ENCODE peak calls at places on chromosomes 12 and 14, in nine cellular contexts. One of them, this sample, is unnamed.

GRCh38 chr12:4918950-4919660 is 9.4 kb downstream of the KCNA1 start:
- DNase-seq in uterus: no peak
- DNase-seq in HT1080: peak
- DNase-seq in smooth muscle cell of the brain vasculature: no peak
- DNase-seq in Panc1: no peak
- DNase-seq in T follicular helper cell: no peak
- DNase-seq in left cardiac atrium: no peak
- DNase-seq in astrocyte: peak
- DNase-seq in stimulated activated CD4-positive, alpha-beta T cell treated with anti-CD3 and anti-CD28 coated beads, Interleukin-1b, Interleukin-23, amount 100 ng/mL, for 1 hour: no peak
- DNase-seq in this sample: no peak

GRCh38 chr14:100738269-100738691 is 11.6 kb downstream of the DLK1 start:
- DNase-seq in stimulated activated CD4-positive, alpha-beta T cell treated with anti-CD3 and anti-CD28 coated beads, Interleukin-1b, Interleukin-23, amount 100 ng/mL, for 1 hour: no peak
- DNase-seq in T follicular helper cell: no peak
- DNase-seq in HT1080: no peak
- DNase-seq in astrocyte: no peak
- DNase-seq in smooth muscle cell of the brain vasculature: no peak
- DNase-seq in left cardiac atrium: peak
- DNase-seq in Panc1: no peak
- DNase-seq in uterus: peak
- DNase-seq in this sample: no peak

GRCh38 chr14:89720076-89720687 is 234.3 kb downstream of the EFCAB11 start:
- DNase-seq in Panc1: no peak
- DNase-seq in T follicular helper cell: no peak
- DNase-seq in stimulated activated CD4-positive, alpha-beta T cell treated with anti-CD3 and anti-CD28 coated beads, Interleukin-1b, Interleukin-23, amount 100 ng/mL, for 1 hour: no peak
- DNase-seq in smooth muscle cell of the brain vasculature: no peak
- DNase-seq in HT1080: no peak
- DNase-seq in astrocyte: no peak
- DNase-seq in uterus: no peak
- DNase-seq in left cardiac atrium: no peak
- DNase-seq in this sample: no peak

GRCh38 chr12:71581206-71581605 is 82.4 kb downstream of the ZFC3H1 start:
- DNase-seq in left cardiac atrium: no peak
- DNase-seq in Panc1: no peak
- DNase-seq in uterus: no peak
- DNase-seq in astrocyte: peak
- DNase-seq in HT1080: no peak
- DNase-seq in smooth muscle cell of the brain vasculature: no peak
- DNase-seq in stimulated activated CD4-positive, alpha-beta T cell treated with anti-CD3 and anti-CD28 coated beads, Interleukin-1b, Interleukin-23, amount 100 ng/mL, for 1 hour: no peak
- DNase-seq in T follicular helper cell: no peak
- DNase-seq in this sample: no peak

GRCh38 chr12:94304566-94305061 is 155.1 kb downstream of the CEP83 start:
- DNase-seq in stimulated activated CD4-positive, alpha-beta T cell treated with anti-CD3 and anti-CD28 coated beads, Interleukin-1b, Interleukin-23, amount 100 ng/mL, for 1 hour: no peak
- DNase-seq in uterus: no peak
- DNase-seq in HT1080: no peak
- DNase-seq in Panc1: no peak
- DNase-seq in left cardiac atrium: no peak
- DNase-seq in T follicular helper cell: no peak
- DNase-seq in smooth muscle cell of the brain vasculature: no peak
- DNase-seq in astrocyte: peak
- DNase-seq in this sample: no peak

GRCh38 chr12:131035268-131035681 is 81.6 kb downstream of the ADGRD1 start:
- DNase-seq in uterus: no peak
- DNase-seq in Panc1: no peak
- DNase-seq in left cardiac atrium: no peak
- DNase-seq in astrocyte: no peak
- DNase-seq in smooth muscle cell of the brain vasculature: no peak
- DNase-seq in T follicular helper cell: no peak
- DNase-seq in stimulated activated CD4-positive, alpha-beta T cell treated with anti-CD3 and anti-CD28 coated beads, Interleukin-1b, Interleukin-23, amount 100 ng/mL, for 1 hour: no peak
- DNase-seq in HT1080: no peak
- DNase-seq in this sample: no peak

GRCh38 chr14:86141966-86142365 is 612.0 kb downstream of the FLRT2 start:
- DNase-seq in HT1080: no peak
- DNase-seq in left cardiac atrium: no peak
- DNase-seq in stimulated activated CD4-positive, alpha-beta T cell treated with anti-CD3 and anti-CD28 coated beads, Interleukin-1b, Interleukin-23, amount 100 ng/mL, for 1 hour: no peak
- DNase-seq in smooth muscle cell of the brain vasculature: no peak
- DNase-seq in Panc1: no peak
- DNase-seq in astrocyte: no peak
- DNase-seq in uterus: no peak
- DNase-seq in T follicular helper cell: no peak
- DNase-seq in this sample: no peak

GRCh38 chr12:5588231-5588995 is 156.5 kb downstream of the NTF3 start:
- DNase-seq in left cardiac atrium: no peak
- DNase-seq in uterus: no peak
- DNase-seq in Panc1: no peak
- DNase-seq in astrocyte: no peak
- DNase-seq in HT1080: peak
- DNase-seq in stimulated activated CD4-positive, alpha-beta T cell treated with anti-CD3 and anti-CD28 coated beads, Interleukin-1b, Interleukin-23, amount 100 ng/mL, for 1 hour: no peak
- DNase-seq in T follicular helper cell: no peak
- DNase-seq in smooth muscle cell of the brain vasculature: no peak
- DNase-seq in this sample: no peak

GRCh38 chr14:50061664-50062437 is 54.5 kb downstream of the VCPKMT start:
- DNase-seq in left cardiac atrium: no peak
- DNase-seq in Panc1: no peak
- DNase-seq in smooth muscle cell of the brain vasculature: no peak
- DNase-seq in uterus: peak
- DNase-seq in T follicular helper cell: peak
- DNase-seq in astrocyte: peak
- DNase-seq in stimulated activated CD4-positive, alpha-beta T cell treated with anti-CD3 and anti-CD28 coated beads, Interleukin-1b, Interleukin-23, amount 100 ng/mL, for 1 hour: no peak
- DNase-seq in HT1080: peak
- DNase-seq in this sample: no peak

GRCh38 chr12:57893460-57894353 is 47.2 kb upstream of the CTDSP2 start:
- DNase-seq in smooth muscle cell of the brain vasculature: peak
- DNase-seq in astrocyte: peak
- DNase-seq in HT1080: peak
- DNase-seq in T follicular helper cell: no peak
- DNase-seq in uterus: peak
- DNase-seq in left cardiac atrium: peak
- DNase-seq in stimulated activated CD4-positive, alpha-beta T cell treated with anti-CD3 and anti-CD28 coated beads, Interleukin-1b, Interleukin-23, amount 100 ng/mL, for 1 hour: no peak
- DNase-seq in Panc1: no peak
- DNase-seq in this sample: no peak

GRCh38 chr12:109523071-109523470 is 45.6 kb downstream of the UBE3B start:
- DNase-seq in stimulated activated CD4-positive, alpha-beta T cell treated with anti-CD3 and anti-CD28 coated beads, Interleukin-1b, Interleukin-23, amount 100 ng/mL, for 1 hour: no peak
- DNase-seq in astrocyte: no peak
- DNase-seq in HT1080: no peak
- DNase-seq in smooth muscle cell of the brain vasculature: no peak
- DNase-seq in T follicular helper cell: no peak
- DNase-seq in uterus: no peak
- DNase-seq in Panc1: no peak
- DNase-seq in left cardiac atrium: peak
- DNase-seq in this sample: no peak

GRCh38 chr12:124760548-124760947 is 103.1 kb downstream of the SCARB1 start:
- DNase-seq in Panc1: no peak
- DNase-seq in left cardiac atrium: no peak
- DNase-seq in astrocyte: no peak
- DNase-seq in stimulated activated CD4-positive, alpha-beta T cell treated with anti-CD3 and anti-CD28 coated beads, Interleukin-1b, Interleukin-23, amount 100 ng/mL, for 1 hour: no peak
- DNase-seq in smooth muscle cell of the brain vasculature: no peak
- DNase-seq in uterus: no peak
- DNase-seq in HT1080: no peak
- DNase-seq in T follicular helper cell: no peak
- DNase-seq in this sample: no peak

GRCh38 chr12:87796961-87797516 is 232.2 kb downstream of the C12orf50 start:
- DNase-seq in uterus: no peak
- DNase-seq in astrocyte: no peak
- DNase-seq in T follicular helper cell: no peak
- DNase-seq in Panc1: no peak
- DNase-seq in smooth muscle cell of the brain vasculature: no peak
- DNase-seq in HT1080: no peak
- DNase-seq in left cardiac atrium: no peak
- DNase-seq in stimulated activated CD4-positive, alpha-beta T cell treated with anti-CD3 and anti-CD28 coated beads, Interleukin-1b, Interleukin-23, amount 100 ng/mL, for 1 hour: no peak
- DNase-seq in this sample: no peak

GRCh38 chr12:108712164-108712924 is 19.0 kb downstream of the CORO1C start:
- DNase-seq in astrocyte: no peak
- DNase-seq in left cardiac atrium: no peak
- DNase-seq in HT1080: no peak
- DNase-seq in Panc1: no peak
- DNase-seq in uterus: no peak
- DNase-seq in stimulated activated CD4-positive, alpha-beta T cell treated with anti-CD3 and anti-CD28 coated beads, Interleukin-1b, Interleukin-23, amount 100 ng/mL, for 1 hour: no peak
- DNase-seq in smooth muscle cell of the brain vasculature: no peak
- DNase-seq in T follicular helper cell: no peak
- DNase-seq in this sample: no peak

GRCh38 chr14:93346926-93347721 is at the start of gene COX8C:
- DNase-seq in T follicular helper cell: no peak
- DNase-seq in Panc1: no peak
- DNase-seq in uterus: no peak
- DNase-seq in astrocyte: no peak
- DNase-seq in smooth muscle cell of the brain vasculature: no peak
- DNase-seq in stimulated activated CD4-positive, alpha-beta T cell treated with anti-CD3 and anti-CD28 coated beads, Interleukin-1b, Interleukin-23, amount 100 ng/mL, for 1 hour: no peak
- DNase-seq in left cardiac atrium: no peak
- DNase-seq in HT1080: no peak
- DNase-seq in this sample: no peak

GRCh38 chr12:110244372-110244771 is 36.7 kb upstream of the ATP2A2 start:
- DNase-seq in HT1080: no peak
- DNase-seq in smooth muscle cell of the brain vasculature: no peak
- DNase-seq in T follicular helper cell: no peak
- DNase-seq in stimulated activated CD4-positive, alpha-beta T cell treated with anti-CD3 and anti-CD28 coated beads, Interleukin-1b, Interleukin-23, amount 100 ng/mL, for 1 hour: no peak
- DNase-seq in left cardiac atrium: no peak
- DNase-seq in uterus: no peak
- DNase-seq in Panc1: no peak
- DNase-seq in astrocyte: no peak
- DNase-seq in this sample: no peak

GRCh38 chr12:57591567-57592325 is 754 bp downstream of the PIP4K2C start:
- DNase-seq in left cardiac atrium: no peak
- DNase-seq in smooth muscle cell of the brain vasculature: no peak
- DNase-seq in HT1080: no peak
- DNase-seq in Panc1: no peak
- DNase-seq in stimulated activated CD4-positive, alpha-beta T cell treated with anti-CD3 and anti-CD28 coated beads, Interleukin-1b, Interleukin-23, amount 100 ng/mL, for 1 hour: no peak
- DNase-seq in T follicular helper cell: no peak
- DNase-seq in uterus: no peak
- DNase-seq in astrocyte: peak
- DNase-seq in this sample: no peak

GRCh38 chr14:81132492-81132891 is 88.3 kb downstream of the GTF2A1 start:
- DNase-seq in stimulated activated CD4-positive, alpha-beta T cell treated with anti-CD3 and anti-CD28 coated beads, Interleukin-1b, Interleukin-23, amount 100 ng/mL, for 1 hour: no peak
- DNase-seq in Panc1: no peak
- DNase-seq in HT1080: no peak
- DNase-seq in left cardiac atrium: no peak
- DNase-seq in astrocyte: no peak
- DNase-seq in T follicular helper cell: no peak
- DNase-seq in uterus: no peak
- DNase-seq in smooth muscle cell of the brain vasculature: no peak
- DNase-seq in this sample: no peak

GRCh38 chr12:65113621-65114035 is 7.5 kb downstream of the WIF1 start:
- DNase-seq in astrocyte: no peak
- DNase-seq in T follicular helper cell: no peak
- DNase-seq in left cardiac atrium: no peak
- DNase-seq in Panc1: no peak
- DNase-seq in uterus: no peak
- DNase-seq in HT1080: peak
- DNase-seq in smooth muscle cell of the brain vasculature: no peak
- DNase-seq in stimulated activated CD4-positive, alpha-beta T cell treated with anti-CD3 and anti-CD28 coated beads, Interleukin-1b, Interleukin-23, amount 100 ng/mL, for 1 hour: no peak
- DNase-seq in this sample: no peak

GRCh38 chr14:97361181-97361580 is 564.0 kb downstream of the VRK1 start:
- DNase-seq in stimulated activated CD4-positive, alpha-beta T cell treated with anti-CD3 and anti-CD28 coated beads, Interleukin-1b, Interleukin-23, amount 100 ng/mL, for 1 hour: no peak
- DNase-seq in left cardiac atrium: no peak
- DNase-seq in uterus: no peak
- DNase-seq in T follicular helper cell: no peak
- DNase-seq in Panc1: no peak
- DNase-seq in smooth muscle cell of the brain vasculature: no peak
- DNase-seq in astrocyte: no peak
- DNase-seq in HT1080: no peak
- DNase-seq in this sample: no peak

GRCh38 chr14:61766136-61766535 is 3.9 kb downstream of the SNAPC1 start:
- DNase-seq in astrocyte: no peak
- DNase-seq in stimulated activated CD4-positive, alpha-beta T cell treated with anti-CD3 and anti-CD28 coated beads, Interleukin-1b, Interleukin-23, amount 100 ng/mL, for 1 hour: no peak
- DNase-seq in uterus: no peak
- DNase-seq in left cardiac atrium: no peak
- DNase-seq in T follicular helper cell: no peak
- DNase-seq in Panc1: no peak
- DNase-seq in HT1080: no peak
- DNase-seq in smooth muscle cell of the brain vasculature: no peak
- DNase-seq in this sample: no peak

GRCh38 chr12:56521209-56521589 is 421 bp upstream of the RBMS2 start:
- DNase-seq in stimulated activated CD4-positive, alpha-beta T cell treated with anti-CD3 and anti-CD28 coated beads, Interleukin-1b, Interleukin-23, amount 100 ng/mL, for 1 hour: no peak
- DNase-seq in smooth muscle cell of the brain vasculature: no peak
- DNase-seq in left cardiac atrium: peak
- DNase-seq in T follicular helper cell: no peak
- DNase-seq in Panc1: no peak
- DNase-seq in HT1080: no peak
- DNase-seq in uterus: peak
- DNase-seq in astrocyte: no peak
- DNase-seq in this sample: no peak

This sample was measured in glomerular endothelial cell.